ENCODE peak calls at places on chromosomes 11 and 22, in eight cellular contexts. One of them, this sample, is unnamed.
A peak's percentile ranks its signal among the peaks of the same experiment; 100 is the strongest.

GRCh38 chr11:29125621-29126020 is 891.2 kb downstream of the KCNA4 start:
- DNase-seq in HL-60: no peak
- DNase-seq in spleen: no peak
- DNase-seq in endothelial cell of umbilical vein: no peak
- DNase-seq in stomach: no peak
- DNase-seq in HepG2: no peak
- DNase-seq in H1: no peak
- DNase-seq in upper lobe of left lung: no peak
- DNase-seq in this sample: no peak

GRCh38 chr11:69930081-69931059 is 111.2 kb upstream of the FGF3 start:
- DNase-seq in HL-60: no peak
- DNase-seq in spleen: peak; percentile 60
- DNase-seq in endothelial cell of umbilical vein: no peak
- DNase-seq in stomach: no peak
- DNase-seq in HepG2: no peak
- DNase-seq in H1: no peak
- DNase-seq in upper lobe of left lung: no peak
- DNase-seq in this sample: peak; percentile 56

GRCh38 chr11:11977206-11977938 is 31.1 kb downstream of the DKK3 start:
- DNase-seq in HL-60: no peak
- DNase-seq in spleen: no peak
- DNase-seq in endothelial cell of umbilical vein: peak; percentile 95
- DNase-seq in stomach: peak; percentile 74
- DNase-seq in HepG2: no peak
- DNase-seq in H1: peak; percentile 47
- DNase-seq in upper lobe of left lung: peak; percentile 42
- DNase-seq in this sample: peak; percentile 93

GRCh38 chr11:17597770-17598169 is 50.7 kb downstream of the OTOG start:
- DNase-seq in HL-60: no peak
- DNase-seq in spleen: peak; percentile 45
- DNase-seq in endothelial cell of umbilical vein: no peak
- DNase-seq in stomach: peak; percentile 24
- DNase-seq in HepG2: no peak
- DNase-seq in H1: peak; percentile 11
- DNase-seq in upper lobe of left lung: peak; percentile 18
- DNase-seq in this sample: peak; percentile 61

GRCh38 chr22:24727218-24727851 is 47.2 kb downstream of the PIWIL3 start:
- DNase-seq in HL-60: no peak
- DNase-seq in spleen: no peak
- DNase-seq in endothelial cell of umbilical vein: peak; percentile 98
- DNase-seq in stomach: peak; percentile 48
- DNase-seq in HepG2: peak; percentile 92
- DNase-seq in H1: no peak
- DNase-seq in upper lobe of left lung: no peak
- DNase-seq in this sample: no peak

GRCh38 chr22:41828516-41828915 is 4.4 kb upstream of the SREBF2 start:
- DNase-seq in HL-60: no peak
- DNase-seq in spleen: no peak
- DNase-seq in endothelial cell of umbilical vein: no peak
- DNase-seq in stomach: peak; percentile 34
- DNase-seq in HepG2: no peak
- DNase-seq in H1: no peak
- DNase-seq in upper lobe of left lung: no peak
- DNase-seq in this sample: no peak

GRCh38 chr22:19111584-19111983 is 10.6 kb downstream of the DGCR2 start:
- DNase-seq in HL-60: no peak
- DNase-seq in spleen: no peak
- DNase-seq in endothelial cell of umbilical vein: no peak
- DNase-seq in stomach: no peak
- DNase-seq in HepG2: no peak
- DNase-seq in H1: no peak
- DNase-seq in upper lobe of left lung: no peak
- DNase-seq in this sample: no peak

GRCh38 chr11:119373917-119374631 is 7.4 kb downstream of the USP2 start:
- DNase-seq in HL-60: no peak
- DNase-seq in spleen: no peak
- DNase-seq in endothelial cell of umbilical vein: peak; percentile 79
- DNase-seq in stomach: peak; percentile 83
- DNase-seq in HepG2: peak; percentile 74
- DNase-seq in H1: peak; percentile 97
- DNase-seq in upper lobe of left lung: peak; percentile 67
- DNase-seq in this sample: no peak

GRCh38 chr11:66337103-66337899 is 1.1 kb upstream of the RIN1 start:
- DNase-seq in HL-60: no peak
- DNase-seq in spleen: peak; percentile 74
- DNase-seq in endothelial cell of umbilical vein: no peak
- DNase-seq in stomach: no peak
- DNase-seq in HepG2: no peak
- DNase-seq in H1: peak; percentile 44
- DNase-seq in upper lobe of left lung: no peak
- DNase-seq in this sample: peak; percentile 64

DNA sequence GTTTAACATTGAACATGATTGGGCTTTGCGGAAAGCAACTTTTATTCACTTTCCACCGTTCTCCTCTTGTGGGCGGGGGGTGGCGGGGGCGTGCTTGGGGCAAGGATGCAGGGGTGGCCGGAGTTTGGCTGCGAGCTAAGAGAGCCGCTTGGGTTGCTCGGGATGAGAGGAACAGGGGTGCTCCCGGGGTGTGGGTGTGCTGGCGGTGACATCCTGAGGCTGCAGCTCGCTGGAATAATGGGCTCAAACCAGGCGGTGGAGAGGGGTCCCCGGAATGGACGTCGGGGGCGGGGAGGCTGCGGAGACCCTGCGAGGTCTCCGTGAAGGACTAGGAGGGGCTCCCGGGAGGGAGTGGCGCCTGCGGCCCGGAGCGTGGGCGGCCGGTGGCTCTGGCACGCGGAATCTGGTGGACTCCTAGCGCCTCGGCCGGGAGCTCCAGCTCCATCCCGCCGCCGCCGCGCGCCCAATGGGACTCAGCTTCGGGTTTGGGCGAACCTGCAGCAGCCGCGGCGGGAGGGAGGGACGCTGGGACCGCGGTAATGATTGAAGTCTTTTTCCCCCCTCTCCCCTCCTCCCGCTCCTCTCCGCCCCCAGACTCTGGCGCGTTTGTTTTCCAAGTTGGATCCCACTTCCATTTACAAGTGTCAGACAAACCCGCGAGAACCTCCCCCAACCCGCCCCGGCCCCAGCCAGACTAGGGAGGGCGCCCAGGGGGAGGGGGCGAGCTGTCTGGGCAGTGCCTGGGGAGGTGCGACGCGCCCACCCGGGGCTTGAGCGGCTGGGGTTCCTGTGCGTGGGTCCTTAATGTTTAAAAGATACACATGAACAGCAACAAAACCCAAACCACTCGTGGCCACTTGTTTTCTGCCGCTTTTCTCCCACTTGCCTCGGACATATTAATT is 2.0 kb downstream of the FAT3 start:
- DNase-seq in HL-60: no peak
- DNase-seq in spleen: no peak
- DNase-seq in endothelial cell of umbilical vein: no peak
- DNase-seq in stomach: no peak
- DNase-seq in HepG2: no peak
- DNase-seq in H1: peak; percentile 81
- DNase-seq in upper lobe of left lung: no peak
- DNase-seq in this sample: no peak
- TF ChIP-seq POLR2AphosphoS5 in HL-60: no peak
- TF ChIP-seq POLR2AphosphoS5 in spleen: no peak
- TF ChIP-seq POLR2AphosphoS5 in endothelial cell of umbilical vein: no peak
- TF ChIP-seq POLR2AphosphoS5 in stomach: no peak
- TF ChIP-seq POLR2AphosphoS5 in HepG2: no peak
- TF ChIP-seq POLR2AphosphoS5 in H1: no peak
- TF ChIP-seq POLR2AphosphoS5 in upper lobe of left lung: no peak
- TF ChIP-seq POLR2AphosphoS5 in this sample: no peak

DNA sequence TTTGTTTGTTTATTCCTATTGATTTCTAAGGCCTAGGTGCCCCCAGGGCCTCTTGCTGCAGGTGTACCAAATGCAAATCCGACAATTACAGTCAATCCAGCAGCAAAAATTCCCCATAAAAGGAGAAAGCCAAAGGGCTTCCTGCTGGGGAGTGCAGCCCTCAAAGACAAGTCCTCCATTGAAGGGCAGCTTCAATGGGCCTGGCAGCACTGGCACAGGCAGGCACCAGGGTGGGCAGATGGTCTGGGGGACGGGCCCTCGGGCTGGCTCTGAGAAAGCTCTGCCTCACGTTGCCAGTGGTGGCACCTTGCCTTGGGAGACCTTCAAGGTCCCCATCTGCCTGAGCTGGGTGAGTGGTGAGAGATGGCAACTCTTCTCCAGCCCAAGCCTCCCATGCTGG is 128.0 kb downstream of the DSCAML1 start:
- DNase-seq in HL-60: no peak
- DNase-seq in spleen: no peak
- DNase-seq in endothelial cell of umbilical vein: no peak
- DNase-seq in stomach: no peak
- DNase-seq in HepG2: no peak
- DNase-seq in H1: no peak
- DNase-seq in upper lobe of left lung: no peak
- DNase-seq in this sample: no peak
- H3K27me3 ChIP-seq in HL-60: no peaks in the 10 kb centered on the region
- H3K27me3 ChIP-seq in spleen: no peaks in the 10 kb centered on the region
- H3K27me3 ChIP-seq in endothelial cell of umbilical vein: no peaks in the 10 kb centered on the region
- H3K27me3 ChIP-seq in stomach: no peaks in the 10 kb centered on the region
- H3K27me3 ChIP-seq in HepG2: peaks cover 9% of the 10 kb centered on the region
- H3K27me3 ChIP-seq in H1: no peaks in the 10 kb centered on the region
- H3K27me3 ChIP-seq in upper lobe of left lung: no peaks in the 10 kb centered on the region
- H3K27me3 ChIP-seq in this sample: no peaks in the 10 kb centered on the region

DNA sequence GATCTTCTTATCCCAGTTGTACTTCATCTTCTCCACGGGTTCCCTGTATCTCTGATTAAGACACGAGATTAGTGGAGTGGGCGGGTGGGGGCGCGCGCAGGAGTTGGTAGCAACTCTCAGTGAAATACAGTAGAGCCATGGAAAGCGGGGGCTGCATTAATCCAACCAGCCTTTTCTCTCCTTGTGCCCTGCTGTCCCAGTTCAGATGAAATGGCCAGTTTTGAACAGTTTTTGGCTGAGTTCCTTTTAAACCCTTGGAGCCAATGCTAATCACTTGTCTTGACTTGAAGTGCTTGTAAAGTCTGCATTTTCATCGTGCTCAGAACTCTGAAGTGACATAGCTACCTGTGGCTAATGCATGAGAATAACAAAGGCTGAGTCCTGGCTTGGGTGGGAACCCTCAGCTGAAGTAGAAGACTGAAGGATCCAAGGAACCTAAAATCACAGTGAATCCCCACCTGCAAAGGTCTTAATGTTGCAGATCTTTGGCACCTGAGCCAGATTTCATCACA is 777 bp upstream of the TMEM123 start:
- DNase-seq in HL-60: no peak
- DNase-seq in spleen: no peak
- DNase-seq in endothelial cell of umbilical vein: no peak
- DNase-seq in stomach: no peak
- DNase-seq in HepG2: no peak
- DNase-seq in H1: no peak
- DNase-seq in upper lobe of left lung: no peak
- DNase-seq in this sample: no peak
- TF ChIP-seq POLR2AphosphoS5 in HL-60: no peak
- TF ChIP-seq POLR2AphosphoS5 in spleen: no peak
- TF ChIP-seq POLR2AphosphoS5 in endothelial cell of umbilical vein: no peak
- TF ChIP-seq POLR2AphosphoS5 in stomach: no peak
- TF ChIP-seq POLR2AphosphoS5 in HepG2: no peak
- TF ChIP-seq POLR2AphosphoS5 in H1: no peak
- TF ChIP-seq POLR2AphosphoS5 in upper lobe of left lung: no peak
- TF ChIP-seq POLR2AphosphoS5 in this sample: no peak

GRCh38 chr11:32164836-32165235 is 74.0 kb downstream of the RCN1 start:
- DNase-seq in HL-60: no peak
- DNase-seq in spleen: no peak
- DNase-seq in endothelial cell of umbilical vein: no peak
- DNase-seq in stomach: no peak
- DNase-seq in HepG2: no peak
- DNase-seq in H1: no peak
- DNase-seq in upper lobe of left lung: no peak
- DNase-seq in this sample: no peak

GRCh38 chr11:32162906-32163305 is 72.0 kb downstream of the RCN1 start:
- DNase-seq in HL-60: no peak
- DNase-seq in spleen: no peak
- DNase-seq in endothelial cell of umbilical vein: no peak
- DNase-seq in stomach: no peak
- DNase-seq in HepG2: no peak
- DNase-seq in H1: no peak
- DNase-seq in upper lobe of left lung: no peak
- DNase-seq in this sample: no peak

GRCh38 chr11:32161293-32161692 is 70.4 kb downstream of the RCN1 start:
- DNase-seq in HL-60: no peak
- DNase-seq in spleen: no peak
- DNase-seq in endothelial cell of umbilical vein: no peak
- DNase-seq in stomach: no peak
- DNase-seq in HepG2: no peak
- DNase-seq in H1: no peak
- DNase-seq in upper lobe of left lung: no peak
- DNase-seq in this sample: no peak
- H3K27me3 ChIP-seq in HL-60: no peaks in the 10 kb centered on the region
- H3K27me3 ChIP-seq in spleen: no peaks in the 10 kb centered on the region
- H3K27me3 ChIP-seq in endothelial cell of umbilical vein: peaks cover 8% of the 10 kb centered on the region
- H3K27me3 ChIP-seq in stomach: no peaks in the 10 kb centered on the region
- H3K27me3 ChIP-seq in HepG2: peaks cover 12% of the 10 kb centered on the region
- H3K27me3 ChIP-seq in H1: no peaks in the 10 kb centered on the region
- H3K27me3 ChIP-seq in upper lobe of left lung: no peaks in the 10 kb centered on the region
- H3K27me3 ChIP-seq in this sample: no peaks in the 10 kb centered on the region

GRCh38 chr22:32804036-32804435 is 2.5 kb downstream of the TIMP3 start:
- DNase-seq in HL-60: no peak
- DNase-seq in spleen: no peak
- DNase-seq in endothelial cell of umbilical vein: no peak
- DNase-seq in stomach: no peak
- DNase-seq in HepG2: no peak
- DNase-seq in H1: no peak
- DNase-seq in upper lobe of left lung: no peak
- DNase-seq in this sample: no peak

GRCh38 chr22:32804823-32805585 is 3.5 kb downstream of the TIMP3 start:
- DNase-seq in HL-60: no peak
- DNase-seq in spleen: no peak
- DNase-seq in endothelial cell of umbilical vein: no peak
- DNase-seq in stomach: no peak
- DNase-seq in HepG2: no peak
- DNase-seq in H1: no peak
- DNase-seq in upper lobe of left lung: no peak
- DNase-seq in this sample: no peak

GRCh38 chr22:32802291-32802826 is 854 bp downstream of the TIMP3 start:
- DNase-seq in HL-60: no peak
- DNase-seq in spleen: no peak
- DNase-seq in endothelial cell of umbilical vein: no peak
- DNase-seq in stomach: no peak
- DNase-seq in HepG2: no peak
- DNase-seq in H1: no peak
- DNase-seq in upper lobe of left lung: no peak
- DNase-seq in this sample: no peak

GRCh38 chr22:32801436-32802290 is at the start of gene TIMP3:
- DNase-seq in HL-60: no peak
- DNase-seq in spleen: peak; percentile 86
- DNase-seq in endothelial cell of umbilical vein: no peak
- DNase-seq in stomach: peak; percentile 63
- DNase-seq in HepG2: no peak
- DNase-seq in H1: peak; percentile 89
- DNase-seq in upper lobe of left lung: peak; percentile 74
- DNase-seq in this sample: peak; percentile 96

GRCh38 chr22:32803020-32803758 is 1.7 kb downstream of the TIMP3 start:
- DNase-seq in HL-60: no peak
- DNase-seq in spleen: no peak
- DNase-seq in endothelial cell of umbilical vein: no peak
- DNase-seq in stomach: no peak
- DNase-seq in HepG2: no peak
- DNase-seq in H1: no peak
- DNase-seq in upper lobe of left lung: no peak
- DNase-seq in this sample: peak; percentile 72
- TF ChIP-seq POLR2AphosphoS5 in HL-60: no peak
- TF ChIP-seq POLR2AphosphoS5 in spleen: peak; percentile 65
- TF ChIP-seq POLR2AphosphoS5 in endothelial cell of umbilical vein: no peak
- TF ChIP-seq POLR2AphosphoS5 in stomach: peak; percentile 12
- TF ChIP-seq POLR2AphosphoS5 in HepG2: no peak
- TF ChIP-seq POLR2AphosphoS5 in H1: no peak
- TF ChIP-seq POLR2AphosphoS5 in upper lobe of left lung: peak; percentile 19
- TF ChIP-seq POLR2AphosphoS5 in this sample: peak; percentile 22

GRCh38 chr11:1742371-1742770 is 8.0 kb downstream of the IFITM10 start:
- DNase-seq in HL-60: no peak
- DNase-seq in spleen: no peak
- DNase-seq in endothelial cell of umbilical vein: no peak
- DNase-seq in stomach: no peak
- DNase-seq in HepG2: no peak
- DNase-seq in H1: no peak
- DNase-seq in upper lobe of left lung: no peak
- DNase-seq in this sample: no peak
- H3K27me3 ChIP-seq in HL-60: peaks cover 2% of the 10 kb centered on the region
- H3K27me3 ChIP-seq in spleen: no peaks in the 10 kb centered on the region
- H3K27me3 ChIP-seq in endothelial cell of umbilical vein: no peaks in the 10 kb centered on the region
- H3K27me3 ChIP-seq in stomach: no peaks in the 10 kb centered on the region
- H3K27me3 ChIP-seq in HepG2: peaks cover 31% of the 10 kb centered on the region
- H3K27me3 ChIP-seq in H1: peaks cover 9% of the 10 kb centered on the region
- H3K27me3 ChIP-seq in upper lobe of left lung: no peaks in the 10 kb centered on the region
- H3K27me3 ChIP-seq in this sample: peaks cover 10% of the 10 kb centered on the region

This sample was measured in sigmoid colon.